ENCODE peak calls at places on chromosome 14, in five cellular contexts. One of them, this sample, is unnamed.
A peak's percentile ranks its signal among the peaks of the same experiment; 100 is the strongest.

GRCh38 chr14:20197459-20197858 is 6.8 kb downstream of the OR11G2 start:
- DNase-seq in spleen: no peak
- DNase-seq in GM23338: no peak
- DNase-seq in stomach: no peak
- DNase-seq in body of pancreas: no peak
- DNase-seq in this sample: no peak

GRCh38 chr14:100383727-100384158 is 60.6 kb downstream of the SLC25A47 start:
- DNase-seq in spleen: peak; percentile 90
- DNase-seq in GM23338: peak; percentile 88
- DNase-seq in stomach: peak; percentile 77
- DNase-seq in body of pancreas: peak; percentile 71
- DNase-seq in this sample: peak; percentile 63

GRCh38 chr14:79166171-79166570 is 996.0 kb downstream of the NRXN3 start:
- DNase-seq in spleen: no peak
- DNase-seq in GM23338: no peak
- DNase-seq in stomach: no peak
- DNase-seq in body of pancreas: no peak
- DNase-seq in this sample: no peak

GRCh38 chr14:78091361-78091760 is 78.8 kb upstream of the NRXN3 start:
- DNase-seq in spleen: no peak
- DNase-seq in GM23338: no peak
- DNase-seq in stomach: no peak
- DNase-seq in body of pancreas: no peak
- DNase-seq in this sample: no peak

GRCh38 chr14:61620130-61620946 is 75.0 kb upstream of the HIF1A start:
- DNase-seq in spleen: no peak
- DNase-seq in GM23338: no peak
- DNase-seq in stomach: no peak
- DNase-seq in body of pancreas: no peak
- DNase-seq in this sample: no peak

GRCh38 chr14:69900603-69901002 is 21.4 kb downstream of the SMOC1 start:
- DNase-seq in spleen: no peak
- DNase-seq in GM23338: no peak
- DNase-seq in stomach: no peak
- DNase-seq in body of pancreas: no peak
- DNase-seq in this sample: no peak

GRCh38 chr14:65444230-65444629 is 31.7 kb downstream of the FUT8 start:
- DNase-seq in spleen: no peak
- DNase-seq in GM23338: no peak
- DNase-seq in stomach: no peak
- DNase-seq in body of pancreas: no peak
- DNase-seq in this sample: no peak

GRCh38 chr14:96231731-96232130 is 24.3 kb upstream of the BDKRB1 start:
- DNase-seq in spleen: no peak
- DNase-seq in GM23338: no peak
- DNase-seq in stomach: no peak
- DNase-seq in body of pancreas: no peak
- DNase-seq in this sample: no peak

GRCh38 chr14:49464885-49465284 is 121.3 kb downstream of the RPS29 start:
- DNase-seq in spleen: no peak
- DNase-seq in GM23338: peak; percentile 79
- DNase-seq in stomach: no peak
- DNase-seq in body of pancreas: no peak
- DNase-seq in this sample: no peak

GRCh38 chr14:33686218-33686617 is 264.7 kb downstream of the EGLN3 start:
- DNase-seq in spleen: no peak
- DNase-seq in GM23338: no peak
- DNase-seq in stomach: no peak
- DNase-seq in body of pancreas: no peak
- DNase-seq in this sample: no peak

GRCh38 chr14:31988237-31988636 is 88.9 kb upstream of the ARHGAP5 start:
- DNase-seq in spleen: no peak
- DNase-seq in GM23338: no peak
- DNase-seq in stomach: no peak
- DNase-seq in body of pancreas: no peak
- DNase-seq in this sample: no peak

GRCh38 chr14:72962829-72963312 is 36.6 kb downstream of the DCAF4 start:
- DNase-seq in spleen: no peak
- DNase-seq in GM23338: peak; percentile 79
- DNase-seq in stomach: no peak
- DNase-seq in body of pancreas: no peak
- DNase-seq in this sample: no peak

GRCh38 chr14:95707327-95707726 is 6.6 kb downstream of the TCL1A start:
- DNase-seq in spleen: no peak
- DNase-seq in GM23338: no peak
- DNase-seq in stomach: no peak
- DNase-seq in body of pancreas: no peak
- DNase-seq in this sample: no peak

GRCh38 chr14:61034416-61035100 is 53.5 kb downstream of the SLC38A6 start:
- DNase-seq in spleen: no peak
- DNase-seq in GM23338: no peak
- DNase-seq in stomach: no peak
- DNase-seq in body of pancreas: no peak
- DNase-seq in this sample: no peak

GRCh38 chr14:36997843-36998242 is 174.6 kb downstream of the SLC25A21 start:
- DNase-seq in spleen: no peak
- DNase-seq in GM23338: no peak
- DNase-seq in stomach: no peak
- DNase-seq in body of pancreas: no peak
- DNase-seq in this sample: no peak

GRCh38 chr14:29925106-29925722 is 2.4 kb downstream of the PRKD1 start:
- DNase-seq in spleen: no peak
- DNase-seq in GM23338: peak; percentile 65
- DNase-seq in stomach: no peak
- DNase-seq in body of pancreas: no peak
- DNase-seq in this sample: no peak

GRCh38 chr14:99267871-99268775 is 3.9 kb downstream of the BCL11B start:
- DNase-seq in spleen: no peak
- DNase-seq in GM23338: no peak
- DNase-seq in stomach: no peak
- DNase-seq in body of pancreas: no peak
- DNase-seq in this sample: no peak

GRCh38 chr14:39107624-39108023 is 4.6 kb upstream of the SEC23A start:
- DNase-seq in spleen: no peak
- DNase-seq in GM23338: peak; percentile 71
- DNase-seq in stomach: no peak
- DNase-seq in body of pancreas: no peak
- DNase-seq in this sample: no peak

GRCh38 chr14:48944802-48945201 is 641.4 kb downstream of the RPS29 start:
- DNase-seq in spleen: no peak
- DNase-seq in GM23338: no peak
- DNase-seq in stomach: no peak
- DNase-seq in body of pancreas: no peak
- DNase-seq in this sample: no peak

GRCh38 chr14:64510127-64510808 is 5.7 kb downstream of the ZBTB1 start:
- DNase-seq in spleen: no peak
- DNase-seq in GM23338: no peak
- DNase-seq in stomach: no peak
- DNase-seq in body of pancreas: no peak
- DNase-seq in this sample: no peak

GRCh38 chr14:23695220-23695999 is 59.2 kb downstream of the DHRS2 start:
- DNase-seq in spleen: no peak
- DNase-seq in GM23338: peak; percentile 72
- DNase-seq in stomach: peak; percentile 49
- DNase-seq in body of pancreas: peak; percentile 47
- DNase-seq in this sample: peak; percentile 58

GRCh38 chr14:82999802-83000201 is 1466.1 kb upstream of the SEL1L start:
- DNase-seq in spleen: no peak
- DNase-seq in GM23338: peak; percentile 54
- DNase-seq in stomach: no peak
- DNase-seq in body of pancreas: no peak
- DNase-seq in this sample: no peak

GRCh38 chr14:35365130-35366047 is 39.2 kb downstream of the NFKBIA start:
- DNase-seq in spleen: peak; percentile 82
- DNase-seq in GM23338: no peak
- DNase-seq in stomach: peak; percentile 65
- DNase-seq in body of pancreas: peak; percentile 28
- DNase-seq in this sample: peak; percentile 81

GRCh38 chr14:34539407-34540180 is at the start of gene EAPP:
- DNase-seq in spleen: peak; percentile 100
- DNase-seq in GM23338: peak; percentile 99
- DNase-seq in stomach: peak; percentile 99
- DNase-seq in body of pancreas: peak; percentile 98
- DNase-seq in this sample: peak; percentile 98

GRCh38 chr14:91899777-91900176 is 32.4 kb upstream of the TC2N start:
- DNase-seq in spleen: no peak
- DNase-seq in GM23338: no peak
- DNase-seq in stomach: no peak
- DNase-seq in body of pancreas: no peak
- DNase-seq in this sample: no peak

GRCh38 chr14:64040044-64040443 is 187.2 kb downstream of the SYNE2 start:
- DNase-seq in spleen: no peak
- DNase-seq in GM23338: peak; percentile 12
- DNase-seq in stomach: no peak
- DNase-seq in body of pancreas: no peak
- DNase-seq in this sample: no peak

GRCh38 chr14:86858043-86858442 is 1134.9 kb downstream of the GALC start:
- DNase-seq in spleen: no peak
- DNase-seq in GM23338: no peak
- DNase-seq in stomach: no peak
- DNase-seq in body of pancreas: no peak
- DNase-seq in this sample: no peak

GRCh38 chr14:30005114-30005698 is 77.6 kb upstream of the PRKD1 start:
- DNase-seq in spleen: no peak
- DNase-seq in GM23338: peak; percentile 72
- DNase-seq in stomach: no peak
- DNase-seq in body of pancreas: no peak
- DNase-seq in this sample: no peak

GRCh38 chr14:44317433-44317746 is 189.7 kb downstream of the FSCB start:
- DNase-seq in spleen: no peak
- DNase-seq in GM23338: no peak
- DNase-seq in stomach: no peak
- DNase-seq in body of pancreas: no peak
- DNase-seq in this sample: no peak

GRCh38 chr14:97706814-97707213 is 909.6 kb downstream of the VRK1 start:
- DNase-seq in spleen: no peak
- DNase-seq in GM23338: no peak
- DNase-seq in stomach: no peak
- DNase-seq in body of pancreas: no peak
- DNase-seq in this sample: no peak

GRCh38 chr14:97707603-97708002 is 910.4 kb downstream of the VRK1 start:
- DNase-seq in spleen: no peak
- DNase-seq in GM23338: no peak
- DNase-seq in stomach: no peak
- DNase-seq in body of pancreas: no peak
- DNase-seq in this sample: no peak

GRCh38 chr14:97705107-97705506 is 907.9 kb downstream of the VRK1 start:
- DNase-seq in spleen: no peak
- DNase-seq in GM23338: no peak
- DNase-seq in stomach: no peak
- DNase-seq in body of pancreas: no peak
- DNase-seq in this sample: no peak

GRCh38 chr14:97704316-97704715 is 907.1 kb downstream of the VRK1 start:
- DNase-seq in spleen: no peak
- DNase-seq in GM23338: peak; percentile 19
- DNase-seq in stomach: no peak
- DNase-seq in body of pancreas: no peak
- DNase-seq in this sample: no peak

GRCh38 chr14:97705976-97706375 is 908.8 kb downstream of the VRK1 start:
- DNase-seq in spleen: no peak
- DNase-seq in GM23338: no peak
- DNase-seq in stomach: no peak
- DNase-seq in body of pancreas: no peak
- DNase-seq in this sample: no peak
- H3K4me1 ChIP-seq in spleen: peaks cover 76% of the 10 kb centered on the region
- H3K4me1 ChIP-seq in GM23338: peaks cover 42% of the 10 kb centered on the region
- H3K4me1 ChIP-seq in stomach: no peaks in the 10 kb centered on the region
- H3K4me1 ChIP-seq in body of pancreas: no peaks in the 10 kb centered on the region
- H3K4me1 ChIP-seq in this sample: no peaks in the 10 kb centered on the region

GRCh38 chr14:21258889-21259787 is 10.1 kb downstream of the HNRNPC start:
- DNase-seq in spleen: no peak
- DNase-seq in GM23338: no peak
- DNase-seq in stomach: no peak
- DNase-seq in body of pancreas: no peak
- DNase-seq in this sample: no peak
- H3K4me1 ChIP-seq in spleen: peaks cover 100% of the 10 kb centered on the region
- H3K4me1 ChIP-seq in GM23338: peaks cover 22% of the 10 kb centered on the region
- H3K4me1 ChIP-seq in stomach: peaks cover 96% of the 10 kb centered on the region
- H3K4me1 ChIP-seq in body of pancreas: peaks cover 79% of the 10 kb centered on the region
- H3K4me1 ChIP-seq in this sample: peaks cover 13% of the 10 kb centered on the region

DNA sequence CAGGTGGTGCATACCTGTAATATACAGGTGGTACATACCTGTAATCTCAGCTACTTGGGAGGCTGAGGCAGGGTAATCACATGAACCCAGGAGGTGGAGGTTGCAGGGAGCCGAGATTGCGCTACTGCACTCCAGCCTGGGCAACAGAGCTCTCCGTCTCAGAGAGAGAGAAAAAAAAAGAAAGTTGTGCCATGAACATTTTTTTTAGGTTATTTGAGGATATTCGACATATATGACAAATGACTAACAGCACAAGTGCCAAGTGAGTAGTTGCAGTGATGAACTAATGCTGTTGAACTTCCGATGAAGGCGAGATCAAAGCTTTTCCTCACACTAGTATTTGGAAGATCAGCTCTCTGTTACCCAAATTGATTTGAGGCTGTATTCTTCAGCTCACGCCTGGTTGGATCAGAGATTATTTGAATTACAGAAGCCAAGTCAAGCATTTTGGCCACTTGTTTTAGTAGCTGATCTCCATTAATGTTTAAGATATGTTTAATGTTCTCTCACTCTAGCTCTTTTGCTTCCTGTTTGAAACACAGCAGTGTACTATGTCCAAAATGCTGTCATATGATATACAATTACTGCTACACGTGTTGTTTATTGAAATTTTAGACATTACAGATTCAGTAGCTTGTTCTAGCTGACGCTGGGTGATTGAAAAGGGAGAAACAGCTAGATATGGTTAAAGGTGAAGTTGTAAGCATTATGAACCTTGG is 43.4 kb downstream of the WDR20 start:
- DNase-seq in spleen: no peak
- DNase-seq in GM23338: no peak
- DNase-seq in stomach: no peak
- DNase-seq in body of pancreas: no peak
- DNase-seq in this sample: no peak
- H3K4me1 ChIP-seq in spleen: peaks cover 94% of the 10 kb centered on the region
- H3K4me1 ChIP-seq in GM23338: peaks cover 30% of the 10 kb centered on the region
- H3K4me1 ChIP-seq in stomach: peaks cover 71% of the 10 kb centered on the region
- H3K4me1 ChIP-seq in body of pancreas: peaks cover 40% of the 10 kb centered on the region
- H3K4me1 ChIP-seq in this sample: peaks cover 12% of the 10 kb centered on the region

GRCh38 chr14:22524105-22524783 is 64.8 kb downstream of the DAD1 start:
- DNase-seq in spleen: no peak
- DNase-seq in GM23338: no peak
- DNase-seq in stomach: no peak
- DNase-seq in body of pancreas: no peak
- DNase-seq in this sample: no peak

GRCh38 chr14:22526210-22526609 is 62.8 kb downstream of the DAD1 start:
- DNase-seq in spleen: no peak
- DNase-seq in GM23338: no peak
- DNase-seq in stomach: no peak
- DNase-seq in body of pancreas: no peak
- DNase-seq in this sample: no peak

GRCh38 chr14:22523283-22523682 is 65.7 kb downstream of the DAD1 start:
- DNase-seq in spleen: no peak
- DNase-seq in GM23338: no peak
- DNase-seq in stomach: no peak
- DNase-seq in body of pancreas: no peak
- DNase-seq in this sample: no peak

GRCh38 chr14:22526744-22527143 is 62.3 kb downstream of the DAD1 start:
- DNase-seq in spleen: no peak
- DNase-seq in GM23338: no peak
- DNase-seq in stomach: no peak
- DNase-seq in body of pancreas: no peak
- DNase-seq in this sample: no peak

GRCh38 chr14:22524784-22525161 is 64.3 kb downstream of the DAD1 start:
- DNase-seq in spleen: no peak
- DNase-seq in GM23338: no peak
- DNase-seq in stomach: no peak
- DNase-seq in body of pancreas: no peak
- DNase-seq in this sample: no peak
- H3K4me1 ChIP-seq in spleen: peaks cover 86% of the 10 kb centered on the region
- H3K4me1 ChIP-seq in GM23338: no peaks in the 10 kb centered on the region
- H3K4me1 ChIP-seq in stomach: peaks cover 52% of the 10 kb centered on the region
- H3K4me1 ChIP-seq in body of pancreas: peaks cover 11% of the 10 kb centered on the region
- H3K4me1 ChIP-seq in this sample: no peaks in the 10 kb centered on the region

This sample was measured in ovary.